ENCODE peak calls at places on chromosomes 4 and X, in four cellular contexts. One of them, this sample, is unnamed.

GRCh38 chr4:165700855-165701254 is 172.2 kb upstream of the TLL1 start:
- DNase-seq in RWPE1: peak
- DNase-seq in astrocyte: no peak
- DNase-seq in coronary artery: no peak
- DNase-seq in this sample: no peak

GRCh38 chr4:57580710-57581109 is 470.5 kb upstream of the IGFBP7 start:
- DNase-seq in RWPE1: no peak
- DNase-seq in astrocyte: no peak
- DNase-seq in coronary artery: no peak
- DNase-seq in this sample: no peak

GRCh38 chr4:145619639-145619996 is 433 bp downstream of the MMAA start:
- DNase-seq in RWPE1: peak
- DNase-seq in astrocyte: peak
- DNase-seq in coronary artery: no peak
- DNase-seq in this sample: no peak

GRCh38 chrX:155611302-155611701 is 1.4 kb downstream of the TMLHE start:
- DNase-seq in RWPE1: no peak
- DNase-seq in astrocyte: no peak
- DNase-seq in coronary artery: no peak
- DNase-seq in this sample: no peak

GRCh38 chr4:157634057-157634456 is 413.5 kb downstream of the GRIA2 start:
- DNase-seq in RWPE1: no peak
- DNase-seq in astrocyte: no peak
- DNase-seq in coronary artery: no peak
- DNase-seq in this sample: no peak

GRCh38 chrX:143025628-143026027 is at the start of gene SPANXN4:
- DNase-seq in RWPE1: no peak
- DNase-seq in astrocyte: no peak
- DNase-seq in coronary artery: no peak
- DNase-seq in this sample: no peak

GRCh38 chrX:97529801-97530200 is 646.1 kb downstream of the RPA4 start:
- DNase-seq in RWPE1: no peak
- DNase-seq in astrocyte: peak
- DNase-seq in coronary artery: no peak
- DNase-seq in this sample: no peak

GRCh38 chr4:185859106-185859505 is 47.1 kb upstream of the SORBS2 start:
- DNase-seq in RWPE1: no peak
- DNase-seq in astrocyte: peak
- DNase-seq in coronary artery: no peak
- DNase-seq in this sample: no peak

GRCh38 chr4:168887809-168888208 is 122.2 kb downstream of the CBR4 start:
- DNase-seq in RWPE1: no peak
- DNase-seq in astrocyte: peak
- DNase-seq in coronary artery: no peak
- DNase-seq in this sample: no peak

GRCh38 chr4:181838253-181838652 is 404.9 kb upstream of the TENM3 start:
- DNase-seq in RWPE1: no peak
- DNase-seq in astrocyte: no peak
- DNase-seq in coronary artery: no peak
- DNase-seq in this sample: no peak

GRCh38 chrX:53445977-53446376 is 11.8 kb upstream of the HSD17B10 start:
- DNase-seq in RWPE1: no peak
- DNase-seq in astrocyte: no peak
- DNase-seq in coronary artery: no peak
- DNase-seq in this sample: no peak

GRCh38 chrX:24506082-24506481 is 41.0 kb downstream of the PDK3 start:
- DNase-seq in RWPE1: peak
- DNase-seq in astrocyte: peak
- DNase-seq in coronary artery: no peak
- DNase-seq in this sample: peak

GRCh38 chr4:156977435-156978160 is 6.0 kb upstream of the PDGFC start:
- DNase-seq in RWPE1: no peak
- DNase-seq in astrocyte: peak
- DNase-seq in coronary artery: no peak
- DNase-seq in this sample: no peak

GRCh38 chr4:186081202-186081807 is 12.3 kb downstream of the TLR3 start:
- DNase-seq in RWPE1: no peak
- DNase-seq in astrocyte: no peak
- DNase-seq in coronary artery: no peak
- DNase-seq in this sample: no peak

GRCh38 chrX:39576081-39576701 is 521.6 kb downstream of the BCOR start:
- DNase-seq in RWPE1: no peak
- DNase-seq in astrocyte: no peak
- DNase-seq in coronary artery: no peak
- DNase-seq in this sample: no peak

GRCh38 chr4:15078682-15079642 is 76.7 kb downstream of the CPEB2 start:
- DNase-seq in RWPE1: no peak
- DNase-seq in astrocyte: peak
- DNase-seq in coronary artery: no peak
- DNase-seq in this sample: peak

GRCh38 chr4:175776217-175776616 is 35.8 kb downstream of the GPM6A start:
- DNase-seq in RWPE1: no peak
- DNase-seq in astrocyte: peak
- DNase-seq in coronary artery: no peak
- DNase-seq in this sample: peak

GRCh38 chr4:88264338-88264737 is 20.0 kb downstream of the PPM1K start:
- DNase-seq in RWPE1: no peak
- DNase-seq in astrocyte: no peak
- DNase-seq in coronary artery: no peak
- DNase-seq in this sample: no peak

GRCh38 chrX:150730719-150731118 is 37.5 kb downstream of the MTMR1 start:
- DNase-seq in RWPE1: no peak
- DNase-seq in astrocyte: peak
- DNase-seq in coronary artery: no peak
- DNase-seq in this sample: no peak

GRCh38 chrX:150729956-150730355 is 36.8 kb downstream of the MTMR1 start:
- DNase-seq in RWPE1: no peak
- DNase-seq in astrocyte: no peak
- DNase-seq in coronary artery: no peak
- DNase-seq in this sample: no peak

GRCh38 chrX:150736478-150736877 is 43.3 kb downstream of the MTMR1 start:
- DNase-seq in RWPE1: no peak
- DNase-seq in astrocyte: no peak
- DNase-seq in coronary artery: no peak
- DNase-seq in this sample: no peak

DNA sequence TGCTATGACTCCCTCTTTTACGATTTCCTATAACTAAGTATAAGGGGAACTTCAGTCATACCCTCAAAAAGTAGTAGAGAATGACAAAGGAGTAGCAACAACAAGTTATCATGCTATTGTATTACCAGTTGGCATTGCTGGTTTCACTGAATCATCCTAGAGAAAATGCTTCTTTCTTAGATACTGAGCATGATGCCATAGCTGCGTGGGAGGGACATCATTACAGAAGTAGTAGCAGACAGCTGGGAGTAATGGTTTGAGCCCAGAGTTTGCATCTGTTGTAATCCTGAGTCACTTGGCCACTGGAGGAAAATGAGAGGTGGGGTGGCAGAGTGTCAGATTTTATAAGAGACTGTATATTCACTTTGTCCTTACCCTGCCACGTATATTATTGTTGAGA is 38.6 kb downstream of the MTMR1 start:
- DNase-seq in RWPE1: peak
- DNase-seq in astrocyte: peak
- DNase-seq in coronary artery: no peak
- DNase-seq in this sample: peak
- H3K27ac ChIP-seq in RWPE1: no peak
- H3K27ac ChIP-seq in astrocyte: peak
- H3K27ac ChIP-seq in coronary artery: no peak
- H3K27ac ChIP-seq in this sample: peak

DNA sequence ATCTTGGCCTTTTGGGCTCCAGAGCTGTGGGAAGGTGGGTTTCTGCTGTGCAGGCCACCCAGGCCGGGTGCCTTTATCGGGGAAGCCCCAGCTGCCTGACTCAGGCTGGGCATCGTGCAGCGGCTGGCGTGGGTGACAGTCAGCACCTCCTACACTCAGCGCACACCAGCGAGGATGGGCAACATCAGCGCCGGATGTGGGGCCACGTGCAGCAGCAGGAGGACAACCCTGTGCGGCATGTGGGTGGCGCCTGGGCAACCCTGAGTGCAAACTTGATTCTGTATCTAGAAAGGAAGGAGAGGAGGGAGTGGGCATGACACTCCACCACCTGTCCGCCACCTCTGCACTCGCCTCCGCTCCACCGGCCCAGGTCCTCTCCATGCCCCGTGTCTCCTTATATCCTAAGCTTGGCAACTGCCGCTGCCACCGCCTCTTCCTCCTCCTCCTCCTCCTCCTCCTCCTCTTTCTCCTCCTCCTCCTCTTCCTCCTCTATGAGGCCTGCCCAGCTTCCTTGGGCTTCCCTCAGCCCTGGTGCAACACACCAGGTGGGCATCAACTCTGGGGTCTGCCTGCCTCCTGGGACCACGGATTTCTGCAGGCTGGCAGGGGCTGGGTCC is 107.4 kb upstream of the AFAP1 start:
- DNase-seq in RWPE1: no peak
- DNase-seq in astrocyte: no peak
- DNase-seq in coronary artery: no peak
- DNase-seq in this sample: no peak
- H3K27ac ChIP-seq in RWPE1: no peak
- H3K27ac ChIP-seq in astrocyte: no peak
- H3K27ac ChIP-seq in coronary artery: no peak
- H3K27ac ChIP-seq in this sample: no peak

DNA sequence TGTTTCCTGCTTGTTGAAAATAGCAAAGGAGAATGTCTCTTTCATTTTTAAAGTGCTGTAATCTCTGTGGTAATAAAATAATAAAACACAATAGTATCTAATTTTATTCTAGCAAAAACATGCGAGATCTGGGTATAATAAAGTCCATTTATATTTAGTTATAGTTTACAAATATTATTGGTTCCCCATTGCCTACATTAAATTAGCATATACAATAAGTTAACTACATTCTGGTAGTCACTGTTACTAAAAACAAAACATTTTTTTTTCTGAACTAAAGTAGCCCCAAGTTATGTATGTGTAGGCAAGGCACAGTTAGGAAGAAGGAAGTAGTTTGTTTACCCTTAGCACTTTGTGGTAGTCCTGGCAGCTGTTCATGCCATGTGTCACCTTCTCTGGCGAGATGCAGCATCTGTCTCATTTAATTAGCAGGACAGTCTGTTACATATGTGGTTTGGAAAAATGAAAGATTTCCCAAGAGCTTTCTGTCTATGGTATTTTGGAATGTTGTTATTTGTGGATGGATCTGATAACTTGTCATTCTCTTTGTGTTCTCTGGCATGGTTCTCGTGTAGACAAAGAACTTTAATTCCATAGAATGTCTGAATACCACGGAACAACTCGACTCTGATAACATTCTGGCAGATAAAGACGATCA is 231.3 kb upstream of the PITX2 start:
- DNase-seq in RWPE1: peak
- DNase-seq in astrocyte: peak
- DNase-seq in coronary artery: no peak
- DNase-seq in this sample: peak
- H3K27ac ChIP-seq in RWPE1: no peak
- H3K27ac ChIP-seq in astrocyte: no peak
- H3K27ac ChIP-seq in coronary artery: no peak
- H3K27ac ChIP-seq in this sample: no peak

DNA sequence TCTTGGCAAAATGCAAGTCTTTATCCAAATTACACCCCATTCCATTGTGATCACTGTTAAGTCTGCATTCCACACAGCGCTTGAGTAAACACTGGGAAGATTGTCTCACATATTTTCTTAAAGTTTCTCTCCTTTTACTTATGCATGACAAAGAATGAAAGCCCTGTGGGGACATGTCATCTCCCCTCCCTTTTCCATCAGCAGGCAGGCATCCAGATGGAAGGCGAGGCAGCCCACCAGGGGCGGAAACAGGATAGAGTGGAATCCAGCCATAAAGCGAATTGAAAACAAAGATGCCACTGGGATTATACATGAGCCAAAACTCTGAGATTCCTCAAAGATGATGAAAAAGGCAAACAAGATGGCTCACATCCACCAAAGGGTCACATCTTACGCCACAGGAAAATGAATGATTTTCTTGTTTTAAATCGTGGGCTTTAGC is 78.2 kb downstream of the AFAP1 start:
- DNase-seq in RWPE1: peak
- DNase-seq in astrocyte: peak
- DNase-seq in coronary artery: no peak
- DNase-seq in this sample: no peak
- H3K27ac ChIP-seq in RWPE1: peak
- H3K27ac ChIP-seq in astrocyte: peak
- H3K27ac ChIP-seq in coronary artery: no peak
- H3K27ac ChIP-seq in this sample: peak